ENCODE peak calls at places on chromosomes 2 and 18, in seven cellular contexts. U is osteocyte; O is astrocyte of the spinal cord; I is suprapubic skin; J is adrenal gland; S is cardiac muscle cell; M is CD8-positive, alpha-beta T cell. X is an unnamed sample.

GRCh38 chr2:241873081-241873802 is 3.7 kb downstream of the RTP5 start:
- DNase-seq in J (no peak), U (no peak), O (no peak), M (no peak), I (no peak), S (no peak), X (no peak)

GRCh38 chr2:104849618-104850097 is 4.3 kb upstream of the POU3F3 start:
- DNase-seq in M (peak), J (peak), S (peak), O (peak), U (no peak), I (no peak), X (no peak)

GRCh38 chr2:6372317-6372903 is 493.3 kb downstream of the CMPK2 start:
- DNase-seq in J (no peak), U (no peak), M (no peak), O (peak), S (no peak), I (no peak), X (no peak)

GRCh38 chr2:118186110-118186857 is 98.0 kb downstream of the INSIG2 start:
- DNase-seq in S (peak), M (peak), I (peak), U (peak), O (peak), J (peak), X (peak)

GRCh38 chr2:48287971-48288370 is 242.0 kb upstream of the STON1 start:
- DNase-seq in U (no peak), O (no peak), I (no peak), M (no peak), J (no peak), S (no peak), X (no peak)

GRCh38 chr18:75205760-75206109 is 3.2 kb downstream of the PTGR3 start:
- DNase-seq in J (no peak), O (peak), I (no peak), M (no peak), U (no peak), S (no peak), X (no peak)

GRCh38 chr2:242010567-242011513 is 141.3 kb downstream of the RTP5 start:
- DNase-seq in I (peak), U (no peak), O (peak), J (no peak), M (no peak), S (peak), X (peak)

GRCh38 chr2:164613321-164613982 is 7.8 kb downstream of the GRB14 start:
- DNase-seq in O (no peak), J (no peak), I (no peak), S (no peak), U (no peak), M (no peak), X (no peak)

GRCh38 chr18:23155537-23155936 is 20.3 kb downstream of the CABLES1 start:
- DNase-seq in J (no peak), U (no peak), O (peak), I (peak), M (no peak), S (no peak), X (no peak)

GRCh38 chr2:234620018-234620417 is 123.1 kb upstream of the ARL4C start:
- DNase-seq in U (no peak), J (no peak), S (peak), I (no peak), M (no peak), O (no peak), X (no peak)

GRCh38 chr18:70558371-70558770 is 269.5 kb downstream of the SOCS6 start:
- DNase-seq in I (no peak), U (no peak), O (no peak), M (no peak), S (no peak), J (no peak), X (no peak)

GRCh38 chr2:239678666-239679296 is 278.0 kb upstream of the HDAC4 start:
- DNase-seq in M (no peak), U (peak), I (peak), S (no peak), J (no peak), O (no peak), X (peak)

GRCh38 chr2:30355306-30355705 is 91.7 kb upstream of the LCLAT1 start:
- DNase-seq in M (no peak), S (no peak), J (no peak), O (no peak), I (no peak), U (no peak), X (no peak)

GRCh38 chr18:297936-298335 is 30.1 kb upstream of the THOC1 start:
- DNase-seq in J (no peak), O (no peak), U (no peak), I (no peak), S (no peak), M (no peak), X (no peak)

GRCh38 chr2:185338104-185338503 is 400.5 kb upstream of the FSIP2 start:
- DNase-seq in I (no peak), M (no peak), S (no peak), O (no peak), J (no peak), U (no peak), X (no peak)

GRCh38 chr2:83196225-83196624 is 1262.9 kb downstream of the SUCLG1 start:
- DNase-seq in J (no peak), I (no peak), O (peak), U (no peak), S (peak), M (no peak), X (no peak)

GRCh38 chr2:3605013-3605961 is 10.4 kb downstream of the COLEC11 start:
- DNase-seq in O (no peak), S (no peak), J (peak), U (peak), I (peak), M (no peak), X (no peak)

GRCh38 chr2:141630531-141630930 is 500.3 kb downstream of the LRP1B start:
- DNase-seq in U (no peak), O (no peak), M (no peak), J (no peak), S (no peak), I (no peak), X (no peak)

GRCh38 chr2:8750221-8750620 is 68.4 kb downstream of the ID2 start:
- DNase-seq in S (peak), I (no peak), M (no peak), J (no peak), U (no peak), O (peak), X (no peak)

GRCh38 chr2:240620859-240621258 is 4.4 kb upstream of the GPR35 start:
- DNase-seq in U (no peak), S (no peak), M (no peak), I (no peak), J (peak), O (no peak), X (no peak)

GRCh38 chr2:222903234-222904220 is 42.7 kb downstream of the ACSL3 start:
- DNase-seq in O (peak), M (no peak), U (no peak), J (peak), I (no peak), S (peak), X (no peak)

GRCh38 chr18:67876866-67877265 is 360.3 kb upstream of the DSEL start:
- DNase-seq in I (no peak), U (no peak), O (no peak), M (no peak), S (no peak), J (no peak), X (no peak)

GRCh38 chr2:65545818-65546217 is 113.4 kb upstream of the SPRED2 start:
- DNase-seq in M (no peak), S (peak), U (no peak), O (no peak), J (no peak), I (no peak), X (no peak)

GRCh38 chr2:39289609-39290008 is 45.8 kb upstream of the CDKL4 start:
- DNase-seq in I (no peak), U (no peak), J (no peak), M (no peak), O (peak), S (no peak), X (no peak)

GRCh38 chr18:39274535-39274934 is 1708.9 kb upstream of the CELF4 start:
- DNase-seq in J (no peak), U (no peak), O (peak), M (no peak), I (no peak), S (peak), X (no peak)

GRCh38 chr18:48957136-48957535 is 6.4 kb upstream of the SMAD7 start:
- DNase-seq in M (no peak), O (no peak), I (no peak), S (no peak), J (no peak), U (no peak), X (no peak)

GRCh38 chr2:74554821-74555531 is 456 bp downstream of the DOK1 start:
- DNase-seq in M (peak), S (peak), J (peak), I (no peak), O (no peak), U (no peak), X (no peak)

GRCh38 chr18:25058520-25058919 is 293.4 kb downstream of the ZNF521 start:
- DNase-seq in S (no peak), I (no peak), U (no peak), M (no peak), O (no peak), J (no peak), X (no peak)

GRCh38 chr2:57497489-57498096 is 549.0 kb upstream of the VRK2 start:
- DNase-seq in O (peak), S (peak), M (no peak), J (peak), I (no peak), U (no peak), X (peak)

GRCh38 chr2:31129835-31130561 is 8.2 kb downstream of the GALNT14 start:
- DNase-seq in J (no peak), M (no peak), U (no peak), S (no peak), O (no peak), I (no peak), X (no peak)

GRCh38 chr2:202311823-202312388 is 46.3 kb downstream of the NOP58 start:
- DNase-seq in J (no peak), I (no peak), M (no peak), O (no peak), S (no peak), U (peak), X (no peak)

GRCh38 chr2:152646775-152647174 is 70.5 kb downstream of the PRPF40A start:
- DNase-seq in M (no peak), S (peak), U (no peak), O (peak), I (no peak), J (no peak), X (no peak)

GRCh38 chr2:200042944-200043343 is 87.6 kb downstream of the MAIP1 start:
- DNase-seq in J (no peak), S (peak), M (no peak), O (peak), I (no peak), U (no peak), X (no peak)

GRCh38 chr2:36545871-36546416 is 52.0 kb downstream of the FEZ2 start:
- DNase-seq in J (no peak), O (no peak), I (no peak), M (no peak), S (no peak), U (no peak), X (no peak)
- TF ChIP-seq CTCF in J (no peak), O (peak), I (no peak), M (no peak), S (peak), U (peak), X (peak)

GRCh38 chr2:121532347-121532766 is 1.7 kb downstream of the RNU4ATAC start:
- DNase-seq in S (peak), U (no peak), I (no peak), M (no peak), O (peak), J (no peak), X (no peak)

GRCh38 chr2:121529439-121530209 is 1.1 kb upstream of the RNU4ATAC start:
- DNase-seq in J (peak), U (no peak), I (no peak), S (peak), M (no peak), O (peak), X (no peak)

GRCh38 chr2:121530210-121530562 is 494 bp upstream of the RNU4ATAC start:
- DNase-seq in U (peak), O (peak), M (no peak), I (peak), J (peak), S (peak), X (peak)

GRCh38 chr2:121532894-121533293 is 2.2 kb downstream of the RNU4ATAC start:
- DNase-seq in S (no peak), I (no peak), M (no peak), U (no peak), O (no peak), J (no peak), X (no peak)

GRCh38 chr2:121530563-121531334 is at the start of gene RNU4ATAC:
- DNase-seq in U (peak), M (peak), S (peak), J (peak), O (peak), I (peak), X (peak)
- TF ChIP-seq CTCF in U (peak), M (peak), S (peak), J (peak), O (peak), I (peak), X (peak)

DNA sequence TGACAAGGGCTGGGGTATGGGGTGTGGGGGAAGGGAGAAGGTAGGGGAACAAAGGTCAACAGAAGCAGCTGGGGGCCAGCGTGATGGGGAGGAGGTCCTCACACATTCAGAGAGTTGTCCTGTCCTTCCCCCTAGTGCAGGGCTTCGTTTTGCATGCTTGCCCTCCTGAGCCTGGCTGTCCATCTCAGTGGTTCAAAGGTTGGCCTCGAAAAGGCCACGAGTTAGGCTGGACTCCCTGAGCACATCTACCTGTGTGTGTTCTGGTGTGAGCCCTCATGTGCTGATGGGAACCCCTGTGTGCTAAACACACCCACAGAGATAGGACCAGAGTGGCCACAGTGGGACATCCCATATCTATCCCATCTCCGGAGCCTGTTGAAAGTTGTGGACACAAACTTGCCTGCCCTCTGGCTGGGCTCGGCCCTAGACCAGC is 51.9 kb downstream of the EPAS1 start:
- DNase-seq in O (no peak), U (no peak), M (no peak), S (no peak), I (no peak), J (no peak), X (no peak)
- TF ChIP-seq CTCF in O (no peak), U (no peak), M (no peak), S (no peak), I (no peak), J (no peak), X (no peak)

GRCh38 chr2:25246558-25247290 is 78.3 kb upstream of the POMC start:
- DNase-seq in I (no peak), S (no peak), U (no peak), M (no peak), J (peak), O (no peak), X (no peak)

GRCh38 chr2:25243995-25244394 is 75.6 kb upstream of the POMC start:
- DNase-seq in S (no peak), M (no peak), I (no peak), O (no peak), U (no peak), J (no peak), X (no peak)

GRCh38 chr2:25246001-25246400 is 77.6 kb upstream of the POMC start:
- DNase-seq in M (no peak), O (no peak), S (no peak), I (no peak), J (peak), U (no peak), X (no peak)

GRCh38 chr2:25247792-25248512 is 79.6 kb upstream of the POMC start:
- DNase-seq in O (no peak), U (no peak), J (no peak), M (no peak), I (no peak), S (no peak), X (no peak)

GRCh38 chr2:25245141-25245540 is 76.8 kb upstream of the POMC start:
- DNase-seq in U (no peak), O (no peak), S (no peak), M (no peak), J (no peak), I (no peak), X (no peak)
- TF ChIP-seq CTCF in U (no peak), O (no peak), S (no peak), M (no peak), J (no peak), I (no peak), X (no peak)

DNA sequence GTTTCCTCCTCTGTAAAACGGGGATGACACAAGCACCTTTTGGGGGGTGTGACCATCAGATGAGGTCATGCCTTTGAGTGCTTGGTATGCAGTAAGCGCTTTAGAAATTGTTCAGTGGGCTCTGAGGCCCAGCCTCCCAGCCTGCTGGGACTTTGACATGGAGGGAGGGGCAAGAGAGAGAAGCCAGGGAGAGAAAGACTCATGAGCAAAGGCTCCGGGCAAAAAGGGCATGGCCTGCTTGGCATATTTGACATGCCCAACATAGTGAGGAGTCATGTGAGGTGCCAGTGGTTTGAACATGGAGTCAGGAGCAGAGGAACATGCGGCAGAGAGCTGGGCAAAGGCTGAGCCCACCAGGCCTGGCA is 14.0 kb downstream of the TNS1 start:
- DNase-seq in U (no peak), J (no peak), O (no peak), M (no peak), S (no peak), I (no peak), X (no peak)
- TF ChIP-seq CTCF in U (peak), J (no peak), O (no peak), M (no peak), S (no peak), I (no peak), X (no peak)

DNA sequence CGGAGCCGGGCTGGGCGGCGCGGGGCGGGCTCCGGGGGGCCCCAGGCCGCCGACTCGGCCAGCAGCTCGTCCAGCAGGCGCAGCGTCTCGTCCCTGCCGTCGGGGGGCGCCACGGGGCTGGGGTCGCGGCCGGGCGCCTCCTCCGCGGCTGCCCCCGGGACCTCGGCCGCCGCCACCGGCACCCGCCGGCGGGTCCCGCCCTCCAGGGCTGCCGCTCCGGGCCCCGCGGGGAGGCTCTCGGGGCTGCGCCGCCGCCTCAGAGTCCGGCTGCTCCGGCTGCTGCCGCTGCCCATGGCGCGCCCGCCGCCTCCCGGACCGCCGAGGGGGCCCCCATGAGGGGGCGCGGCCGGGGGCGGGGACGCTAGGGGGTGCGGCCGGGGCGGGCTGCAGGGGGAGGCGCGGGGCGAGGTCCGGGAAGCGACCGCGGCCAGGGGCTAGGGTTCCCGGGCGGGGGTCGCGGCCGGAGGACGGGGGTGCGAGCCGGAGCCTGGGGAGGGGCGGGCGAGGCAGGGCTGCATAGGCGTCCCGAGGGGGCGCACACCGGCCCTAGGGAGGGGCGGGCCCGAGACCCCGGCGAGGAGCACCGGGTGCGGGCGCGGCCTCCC is at the start of gene CYS1:
- DNase-seq in U (no peak), J (no peak), I (no peak), M (no peak), O (no peak), S (peak), X (no peak)
- TF ChIP-seq CTCF in U (peak), J (no peak), I (no peak), M (no peak), O (peak), S (no peak), X (no peak)

DNA sequence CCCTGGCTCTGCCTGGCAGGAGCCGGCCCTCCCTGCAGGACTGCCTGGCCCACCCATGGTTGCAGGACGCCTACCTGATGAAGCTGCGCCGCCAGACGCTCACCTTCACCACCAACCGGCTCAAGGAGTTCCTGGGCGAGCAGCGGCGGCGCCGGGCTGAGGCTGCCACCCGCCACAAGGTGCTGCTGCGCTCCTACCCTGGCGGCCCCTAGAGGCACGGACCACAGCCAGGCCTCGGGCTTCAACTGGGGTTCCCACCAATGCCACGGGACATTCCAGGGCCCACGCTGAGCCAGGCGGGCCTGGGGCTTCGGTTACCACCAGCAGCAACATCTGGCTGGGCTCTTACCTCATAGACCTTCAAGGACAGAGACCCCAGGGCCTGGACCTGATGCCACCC is 6.1 kb upstream of the GMPPA start:
- DNase-seq in O (no peak), S (no peak), I (no peak), J (no peak), M (no peak), U (no peak), X (no peak)
- TF ChIP-seq CTCF in O (no peak), S (no peak), I (no peak), J (no peak), M (no peak), U (no peak), X (no peak)

X was measured in type B pancreatic cell.